ENCODE peak calls at places on chromosome 6, in five cellular contexts. R, V, E, Z and K are unnamed samples.

GRCh38 chr6:136547336-136547735 is 2.9 kb downstream of the MAP7 start:
- DNase-seq in R (no peak), V (no peak), E (no peak), Z (no peak), K (no peak)

GRCh38 chr6:116389357-116389756 is 18.6 kb downstream of the DSE start:
- DNase-seq in R (no peak), V (no peak), E (no peak), Z (no peak), K (no peak)

GRCh38 chr6:85078071-85078470 is 313.7 kb upstream of the TBX18 start:
- DNase-seq in R (peak; percentile 73), V (no peak), E (no peak), Z (no peak), K (no peak)

GRCh38 chr6:3231213-3232016 is 4.0 kb upstream of the TUBB2B start:
- DNase-seq in R (no peak), V (peak; percentile 65), E (peak; percentile 83), Z (peak; percentile 84), K (no peak)

GRCh38 chr6:33557376-33557775 is 22.7 kb downstream of the BAK1 start:
- DNase-seq in R (no peak), V (no peak), E (no peak), Z (no peak), K (no peak)

GRCh38 chr6:69780585-69781178 is 16.1 kb downstream of the LMBRD1 start:
- DNase-seq in R (no peak), V (no peak), E (no peak), Z (no peak), K (no peak)

GRCh38 chr6:77145244-77145643 is 318.0 kb downstream of the HTR1B start:
- DNase-seq in R (no peak), V (no peak), E (no peak), Z (no peak), K (no peak)

GRCh38 chr6:85185977-85186376 is 263.9 kb upstream of the NT5E start:
- DNase-seq in R (no peak), V (no peak), E (no peak), Z (no peak), K (no peak)

GRCh38 chr6:107599043-107599442 is 109.1 kb downstream of the SOBP start:
- DNase-seq in R (no peak), V (no peak), E (no peak), Z (no peak), K (no peak)

GRCh38 chr6:114108119-114109002 is 137.4 kb upstream of the HDAC2 start:
- DNase-seq in R (peak; percentile 27), V (no peak), E (peak; percentile 53), Z (peak; percentile 69), K (no peak)

GRCh38 chr6:139133272-139133671 is 1.6 kb upstream of the HECA start:
- DNase-seq in R (no peak), V (no peak), E (no peak), Z (no peak), K (no peak)

GRCh38 chr6:154159126-154159525 is 120.1 kb downstream of the OPRM1 start:
- DNase-seq in R (no peak), V (no peak), E (no peak), Z (no peak), K (no peak)

GRCh38 chr6:134002821-134003220 is 49.6 kb downstream of the SLC2A12 start:
- DNase-seq in R (no peak), V (peak; percentile 39), E (no peak), Z (no peak), K (no peak)

GRCh38 chr6:35496036-35496850 is 636 bp downstream of the TEAD3 start:
- DNase-seq in R (no peak), V (peak; percentile 61), E (peak; percentile 59), Z (peak; percentile 50), K (no peak)

GRCh38 chr6:151021878-151022277 is 156.4 kb downstream of the MTHFD1L start:
- DNase-seq in R (no peak), V (no peak), E (no peak), Z (no peak), K (no peak)

GRCh38 chr6:33419580-33420492 is at the start of gene SYNGAP1:
- DNase-seq in R (no peak), V (no peak), E (no peak), Z (peak; percentile 77), K (no peak)

GRCh38 chr6:17525637-17526036 is 74.5 kb upstream of the FAM8A1 start:
- DNase-seq in R (no peak), V (no peak), E (no peak), Z (peak; percentile 21), K (no peak)

GRCh38 chr6:43698584-43699349 is 11.2 kb upstream of the MRPS18A start:
- DNase-seq in R (no peak), V (no peak), E (no peak), Z (peak; percentile 51), K (no peak)

GRCh38 chr6:158017621-158018369 is 36.1 kb downstream of the SYNJ2 start:
- DNase-seq in R (no peak), V (no peak), E (no peak), Z (peak; percentile 16), K (no peak)

GRCh38 chr6:30355281-30355680 is 10.3 kb downstream of the RPP21 start:
- DNase-seq in R (no peak), V (no peak), E (no peak), Z (no peak), K (no peak)

GRCh38 chr6:90253631-90254030 is 43.0 kb downstream of the BACH2 start:
- DNase-seq in R (no peak), V (no peak), E (no peak), Z (no peak), K (no peak)

GRCh38 chr6:67792996-67793395 is 842.1 kb upstream of the ADGRB3 start:
- DNase-seq in R (no peak), V (no peak), E (no peak), Z (no peak), K (no peak)

GRCh38 chr6:152897807-152898399 is 84.9 kb downstream of the FBXO5 start:
- DNase-seq in R (peak; percentile 44), V (peak; percentile 18), E (peak; percentile 63), Z (peak; percentile 67), K (peak; percentile 47)

GRCh38 chr6:4774715-4775590 is 1.3 kb upstream of the CDYL start:
- DNase-seq in R (no peak), V (peak; percentile 31), E (no peak), Z (peak; percentile 28), K (peak; percentile 52)

GRCh38 chr6:83182114-83182513 is 11.0 kb downstream of the PGM3 start:
- DNase-seq in R (no peak), V (no peak), E (no peak), Z (no peak), K (no peak)

GRCh38 chr6:31498748-31499147 is 803 bp downstream of the MICB start:
- DNase-seq in R (no peak), V (no peak), E (no peak), Z (no peak), K (no peak)

GRCh38 chr6:41935190-41935569 is 6.4 kb downstream of the CCND3 start:
- DNase-seq in R (no peak), V (no peak), E (no peak), Z (no peak), K (no peak)

GRCh38 chr6:88573561-88573960 is 389.9 kb downstream of the RNGTT start:
- DNase-seq in R (no peak), V (no peak), E (no peak), Z (no peak), K (no peak)

GRCh38 chr6:72916906-72917305 is 295.0 kb downstream of the KCNQ5 start:
- DNase-seq in R (no peak), V (no peak), E (no peak), Z (no peak), K (no peak)

GRCh38 chr6:8633762-8634161 is 198.4 kb upstream of the SLC35B3 start:
- DNase-seq in R (no peak), V (no peak), E (no peak), Z (no peak), K (no peak)

GRCh38 chr6:131182991-131183425 is 47.7 kb downstream of the AKAP7 start:
- DNase-seq in R (peak; percentile 26), V (no peak), E (peak; percentile 11), Z (no peak), K (peak; percentile 43)

GRCh38 chr6:157019733-157020132 is 242.6 kb downstream of the ARID1B start:
- DNase-seq in R (no peak), V (no peak), E (no peak), Z (no peak), K (no peak)

GRCh38 chr6:115796061-115796460 is 264.6 kb downstream of the FRK start:
- DNase-seq in R (no peak), V (no peak), E (no peak), Z (no peak), K (no peak)

GRCh38 chr6:28741363-28741762 is 182.4 kb downstream of the TRIM27 start:
- DNase-seq in R (no peak), V (no peak), E (no peak), Z (no peak), K (no peak)

GRCh38 chr6:28738396-28738765 is 185.4 kb downstream of the TRIM27 start:
- DNase-seq in R (no peak), V (no peak), E (no peak), Z (no peak), K (no peak)

GRCh38 chr6:28736121-28736520 is 187.7 kb downstream of the TRIM27 start:
- DNase-seq in R (no peak), V (no peak), E (no peak), Z (no peak), K (no peak)

GRCh38 chr6:28734443-28734959 is 189.3 kb downstream of the TRIM27 start:
- DNase-seq in R (no peak), V (no peak), E (no peak), Z (no peak), K (no peak)

GRCh38 chr6:28737750-28738395 is 185.9 kb downstream of the TRIM27 start:
- DNase-seq in R (no peak), V (no peak), E (no peak), Z (no peak), K (no peak)
- H3K4me3 ChIP-seq in R (no peak overlapping the region), V (no peak overlapping the region), E (no peak overlapping the region), Z (no peak overlapping the region), K (no peak overlapping the region)

GRCh38 chr6:169251822-169252804 is 1.5 kb downstream of the THBS2 start:
- DNase-seq in R (no peak), V (no peak), E (no peak), Z (peak; percentile 19), K (no peak)
- H3K4me3 ChIP-seq in R (peak overlapping the region; percentile 75), V (peak overlapping the region; percentile 66), E (peak overlapping the region; percentile 33), Z (peak overlapping the region; percentile 57), K (no peak overlapping the region)

DNA sequence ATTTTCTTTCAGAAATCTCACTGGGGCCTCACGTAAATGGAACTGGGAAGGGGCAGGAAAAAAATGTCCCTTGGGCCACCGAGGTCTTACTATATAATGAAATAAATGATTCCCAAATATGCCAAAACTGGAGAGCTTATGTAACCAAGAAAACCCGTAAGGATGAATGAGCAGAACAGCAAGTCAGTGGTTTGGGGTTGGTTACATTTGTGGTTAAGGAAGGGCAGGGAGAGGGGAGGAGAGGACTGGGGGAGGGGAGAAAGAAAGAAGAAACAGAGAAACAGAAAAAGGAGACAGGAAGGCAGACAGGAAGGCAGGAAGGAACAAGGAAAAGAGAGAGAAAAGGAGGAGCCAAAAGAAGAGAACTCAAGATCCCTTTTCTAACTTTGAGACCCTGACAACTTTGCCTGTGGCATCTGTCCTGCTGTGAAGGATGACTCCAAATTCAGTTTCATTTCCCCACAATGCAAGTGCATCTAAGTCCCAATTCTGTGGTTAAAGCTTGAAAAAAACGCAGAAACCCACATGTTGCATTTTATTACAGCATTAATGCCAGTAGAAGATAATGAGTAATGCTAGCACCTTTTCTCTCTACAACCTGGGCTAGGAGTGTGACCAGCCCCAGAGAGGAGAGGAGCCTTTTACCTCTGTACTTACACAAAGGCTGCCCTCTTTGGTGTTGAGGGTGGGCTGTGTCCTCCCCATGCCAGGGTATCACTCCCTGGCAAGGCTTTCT is 10.8 kb upstream of the ARMC2 start:
- DNase-seq in R (no peak), V (no peak), E (no peak), Z (no peak), K (no peak)
- H3K4me3 ChIP-seq in R (no peak overlapping the region), V (no peak overlapping the region), E (no peak overlapping the region), Z (no peak overlapping the region), K (no peak overlapping the region)

GRCh38 chr6:101534821-101535220 is 141.3 kb downstream of the GRIK2 start:
- DNase-seq in R (no peak), V (no peak), E (no peak), Z (no peak), K (no peak)
- H3K4me3 ChIP-seq in R (no peak overlapping the region), V (no peak overlapping the region), E (no peak overlapping the region), Z (no peak overlapping the region), K (no peak overlapping the region)